ENCODE peak calls at places on chromosomes 11 and 22, in five cellular contexts. Z, X, F, E and W are unnamed samples.

GRCh38 chr11:50178732-50179131 is 146.1 kb downstream of the OR4C45 start:
- ATAC-seq in F (no peak), X (no peak), E (no peak), Z (no peak), W (no peak)

GRCh38 chr11:110431212-110432073 is 1.7 kb downstream of the FDX1 start:
- ATAC-seq in E (no peak), X (no peak), Z (no peak), F (no peak), W (no peak)

GRCh38 chr11:117792241-117792640 is 4.8 kb downstream of the DSCAML1 start:
- ATAC-seq in F (no peak), X (no peak), E (no peak), Z (no peak), W (no peak)

GRCh38 chr11:60912223-60912850 is 1.6 kb upstream of the TMEM109 start:
- ATAC-seq in E (no peak), X (no peak), Z (no peak), F (no peak), W (no peak)

GRCh38 chr11:128716661-128717210 is 22.9 kb downstream of the FLI1 start:
- ATAC-seq in E (peak), Z (peak), F (no peak), X (peak), W (peak)

GRCh38 chr11:94866231-94866827 is 98.2 kb downstream of the AMOTL1 start:
- ATAC-seq in E (no peak), F (no peak), X (no peak), Z (no peak), W (no peak)

GRCh38 chr11:16896716-16897115 is 117.5 kb downstream of the PLEKHA7 start:
- ATAC-seq in F (no peak), E (peak), Z (no peak), X (no peak), W (no peak)

GRCh38 chr22:45268167-45268957 is 16.4 kb upstream of the UPK3A start:
- ATAC-seq in Z (peak), X (peak), F (peak), E (peak), W (no peak)

GRCh38 chr11:33942954-33943353 is 51.1 kb upstream of the LMO2 start:
- ATAC-seq in E (peak), Z (no peak), X (peak), F (no peak), W (peak)

GRCh38 chr22:23192133-23192532 is 11.8 kb downstream of the BCR start:
- ATAC-seq in F (no peak), Z (no peak), X (no peak), E (peak), W (no peak)

GRCh38 chr11:35146074-35146521 is 7.1 kb downstream of the CD44 start:
- ATAC-seq in E (no peak), Z (no peak), F (no peak), X (no peak), W (no peak)

GRCh38 chr11:119691020-119691666 is 37.9 kb downstream of the NECTIN1 start:
- ATAC-seq in Z (no peak), F (peak), X (no peak), E (no peak), W (no peak)

GRCh38 chr22:20032407-20032991 is 11.6 kb downstream of the TANGO2 start:
- ATAC-seq in F (no peak), X (peak), Z (no peak), E (peak), W (no peak)

GRCh38 chr11:104897891-104898684 is at the start of gene CASP12:
- ATAC-seq in E (no peak), X (peak), Z (no peak), F (no peak), W (peak)

GRCh38 chr11:64088159-64089026 is 52.7 kb downstream of the FLRT1 start:
- ATAC-seq in F (peak), E (no peak), Z (peak), X (no peak), W (no peak)

GRCh38 chr11:119318240-119319135 is 1.6 kb upstream of the MCAM start:
- ATAC-seq in E (no peak), X (no peak), Z (peak), F (peak), W (peak)

GRCh38 chr22:31083923-31084810 is 3.0 kb downstream of the SMTN start:
- ATAC-seq in E (no peak), F (no peak), Z (peak), X (no peak), W (no peak)

GRCh38 chr22:46726066-46726985 is 11.7 kb downstream of the CERK start:
- ATAC-seq in E (peak), Z (peak), X (no peak), F (no peak), W (no peak)

GRCh38 chr11:123431619-123432018 is 1.6 kb downstream of the GRAMD1B start:
- ATAC-seq in E (no peak), Z (no peak), X (no peak), F (no peak), W (no peak)

GRCh38 chr11:5197538-5197937 is 2.9 kb downstream of the OR51V1 start:
- ATAC-seq in F (no peak), X (no peak), E (no peak), Z (no peak), W (no peak)

GRCh38 chr11:130705670-130706421 is 210.4 kb downstream of the SNX19 start:
- ATAC-seq in F (no peak), E (no peak), X (no peak), Z (no peak), W (no peak)

GRCh38 chr11:85809881-85810280 is 1.1 kb downstream of the SYTL2 start:
- ATAC-seq in F (peak), Z (peak), X (peak), E (no peak), W (no peak)

GRCh38 chr11:38791346-38791961 is 2193.4 kb upstream of the RAG2 start:
- ATAC-seq in Z (peak), F (peak), X (no peak), E (no peak), W (no peak)

GRCh38 chr11:86558219-86558618 is 114.2 kb downstream of the ME3 start:
- ATAC-seq in F (no peak), E (peak), X (peak), Z (no peak), W (peak)

GRCh38 chr11:75270896-75271415 is 30.4 kb downstream of the TPBGL start:
- ATAC-seq in E (no peak), X (no peak), F (no peak), Z (no peak), W (no peak)

GRCh38 chr22:44309137-44309536 is 3.6 kb downstream of the SHISAL1 start:
- ATAC-seq in Z (peak), F (no peak), E (no peak), X (peak), W (peak)

GRCh38 chr11:79485694-79486093 is 44.9 kb upstream of the TENM4 start:
- ATAC-seq in F (no peak), X (no peak), E (no peak), Z (no peak), W (no peak)

GRCh38 chr11:130879836-130880235 is 36.4 kb downstream of the SNX19 start:
- ATAC-seq in X (no peak), Z (no peak), E (no peak), F (no peak), W (no peak)

GRCh38 chr22:22403771-22404170 is 104.8 kb downstream of the ZNF280B start:
- ATAC-seq in X (no peak), F (peak), E (no peak), Z (peak), W (no peak)

GRCh38 chr11:104337273-104337672 is 173.3 kb upstream of the PDGFD start:
- ATAC-seq in X (no peak), E (no peak), Z (no peak), F (no peak), W (no peak)

GRCh38 chr11:87290304-87290922 is 252.7 kb downstream of the TMEM135 start:
- ATAC-seq in F (no peak), Z (peak), E (no peak), X (peak), W (no peak)

GRCh38 chr22:32951807-32952153 is 106.4 kb downstream of the SYN3 start:
- ATAC-seq in E (peak), F (no peak), X (no peak), Z (no peak), W (no peak)

GRCh38 chr11:126113515-126113957 is 50.9 kb upstream of the CDON start:
- ATAC-seq in Z (peak), E (peak), F (peak), X (peak), W (peak)

GRCh38 chr22:29632672-29633071 is 29.2 kb downstream of the NF2 start:
- ATAC-seq in Z (no peak), X (no peak), E (no peak), F (no peak), W (no peak)

GRCh38 chr22:17343766-17344165 is 25.5 kb upstream of the CECR2 start:
- ATAC-seq in F (no peak), Z (no peak), E (no peak), X (no peak), W (no peak)

GRCh38 chr22:40491990-40492631 is 121.7 kb downstream of the SGSM3 start:
- ATAC-seq in Z (peak), E (peak), X (peak), F (no peak), W (peak)

GRCh38 chr11:72683782-72684200 is 9.6 kb upstream of the PDE2A start:
- ATAC-seq in E (peak), F (peak), X (peak), Z (peak), W (peak)

GRCh38 chr22:44032126-44032730 is 8.1 kb downstream of the PARVB start:
- ATAC-seq in X (no peak), F (no peak), Z (no peak), E (no peak), W (no peak)

GRCh38 chr22:19488285-19488684 is 8.6 kb downstream of the CDC45 start:
- ATAC-seq in X (no peak), F (no peak), Z (no peak), E (no peak), W (no peak)

GRCh38 chr11:95849087-95849825 is 59.0 kb downstream of the CEP57 start:
- ATAC-seq in Z (peak), E (peak), X (peak), F (peak), W (peak)

GRCh38 chr22:43008509-43008908 is 6.4 kb downstream of the PACSIN2 start:
- ATAC-seq in X (peak), F (no peak), E (no peak), Z (no peak), W (peak)
- H3K4me3 ChIP-seq in X (no peak), F (no peak), E (no peak), Z (no peak), W (no peak)

GRCh38 chr11:55172734-55173415 is 89.1 kb upstream of the TRIM48 start:
- ATAC-seq in F (no peak), Z (no peak), X (no peak), E (no peak), W (no peak)
- H3K4me3 ChIP-seq in F (no peak), Z (no peak), X (no peak), E (no peak), W (no peak)

DNA sequence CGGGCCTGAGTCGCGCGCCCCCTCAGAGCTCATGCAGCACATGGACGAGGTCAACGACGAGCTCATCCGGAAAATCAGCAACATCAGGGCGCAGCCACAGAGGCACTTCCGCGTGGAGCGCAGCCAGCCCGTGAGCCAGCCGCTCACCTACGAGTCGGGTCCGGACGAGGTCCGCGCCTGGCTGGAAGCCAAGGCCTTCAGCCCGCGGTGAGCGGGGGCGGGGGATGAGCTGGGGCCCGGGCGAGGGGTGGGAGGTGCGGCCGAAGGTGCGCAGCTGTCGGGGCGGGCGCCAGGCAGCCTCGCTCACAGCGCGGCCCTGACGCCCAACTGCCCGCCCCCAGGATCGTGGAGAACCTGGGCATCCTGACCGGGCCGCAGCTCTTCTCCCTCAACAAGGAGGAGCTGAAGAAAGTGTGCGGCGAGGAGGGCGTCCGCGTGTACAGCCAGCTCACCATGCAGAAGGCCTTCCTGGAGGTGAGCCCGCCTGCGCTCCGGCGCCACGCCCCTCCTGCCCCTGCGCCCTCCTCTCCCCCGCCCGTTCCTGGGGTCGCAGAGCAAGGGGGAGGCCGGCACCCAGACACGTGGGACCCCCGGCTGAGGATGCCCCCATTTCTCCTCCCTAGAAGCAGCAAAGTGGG is 20.4 kb downstream of the EPS8L2 start:
- ATAC-seq in X (no peak), F (no peak), E (no peak), Z (peak), W (no peak)
- H3K4me3 ChIP-seq in X (peak), F (no peak), E (peak), Z (no peak), W (no peak)

GRCh38 chr11:2143652-2144548 is 4.7 kb upstream of the IGF2 start:
- ATAC-seq in F (no peak), E (no peak), X (no peak), Z (no peak), W (no peak)
- H3K4me3 ChIP-seq in F (peak), E (peak), X (no peak), Z (peak), W (no peak)

GRCh38 chr11:83425137-83425466 is 138.9 kb upstream of the CCDC90B start:
- ATAC-seq in E (no peak), X (no peak), F (no peak), Z (no peak), W (no peak)
- H3K4me3 ChIP-seq in E (no peak), X (no peak), F (no peak), Z (no peak), W (no peak)

GRCh38 chr11:6497069-6497839 is at the start of gene DNHD1:
- ATAC-seq in E (peak), X (peak), Z (peak), F (no peak), W (peak)
- H3K4me3 ChIP-seq in E (no peak), X (no peak), Z (no peak), F (no peak), W (peak)

DNA sequence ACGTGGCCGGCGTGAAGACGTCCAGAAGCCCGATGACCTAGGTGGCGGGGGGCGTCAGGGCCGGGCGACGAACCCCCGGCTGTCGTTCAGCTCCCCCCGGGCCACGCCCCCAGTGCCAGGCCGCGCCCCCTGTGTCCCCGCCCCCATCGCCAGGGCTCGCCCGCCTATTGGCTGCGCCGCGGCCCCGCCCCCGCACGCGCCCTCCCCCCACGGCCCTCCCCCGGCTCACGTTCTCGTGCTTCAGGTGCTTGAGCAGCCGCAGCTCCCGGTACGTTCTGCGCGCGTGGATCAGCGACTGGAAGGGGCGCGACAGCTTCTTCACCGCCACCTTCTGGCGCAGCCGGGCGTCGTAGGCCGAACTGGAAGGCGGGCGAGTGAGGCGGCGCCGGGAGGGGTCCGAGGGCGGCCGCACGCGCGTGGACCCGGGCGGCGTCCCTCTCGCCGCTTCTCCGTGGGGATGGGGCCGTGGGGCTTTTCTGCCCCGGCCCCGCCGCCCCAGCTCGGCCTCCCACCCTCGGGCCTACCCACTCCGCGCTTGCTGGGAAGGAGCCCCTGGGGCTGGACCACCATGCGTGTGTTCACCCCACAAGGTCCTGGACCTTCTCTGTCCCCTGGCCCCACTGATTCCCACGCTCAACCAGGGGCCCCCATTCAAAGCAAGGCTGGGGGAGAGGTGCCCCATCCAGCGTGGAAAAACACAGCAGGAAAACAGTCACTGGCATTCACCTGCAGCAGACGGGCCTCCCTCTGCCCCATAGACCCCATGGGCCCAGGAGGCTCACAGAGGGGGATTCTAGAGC is 2.4 kb downstream of the MAPK11 start:
- ATAC-seq in X (peak), E (peak), F (no peak), Z (no peak), W (peak)
- H3K4me3 ChIP-seq in X (no peak), E (peak), F (no peak), Z (no peak), W (peak)

GRCh38 chr11:59545179-59546020 is 34.1 kb downstream of the OR4D9 start:
- ATAC-seq in X (no peak), E (no peak), F (no peak), Z (peak), W (no peak)
- H3K4me3 ChIP-seq in X (no peak), E (no peak), F (no peak), Z (peak), W (no peak)

GRCh38 chr11:78082146-78082545 is 2.5 kb upstream of the NDUFC2 start:
- ATAC-seq in E (no peak), X (no peak), Z (no peak), F (no peak), W (no peak)

GRCh38 chr11:78079232-78080083 is at the start of gene NDUFC2:
- ATAC-seq in X (peak), E (peak), F (peak), Z (peak), W (peak)

GRCh38 chr11:78080084-78080817 is 589 bp upstream of the NDUFC2 start:
- ATAC-seq in E (no peak), F (no peak), X (peak), Z (no peak), W (peak)

GRCh38 chr11:78081583-78081982 is 1.9 kb upstream of the NDUFC2 start:
- ATAC-seq in E (no peak), Z (no peak), X (no peak), F (no peak), W (no peak)

GRCh38 chr11:78080818-78081495 is 1.3 kb upstream of the NDUFC2 start:
- ATAC-seq in F (no peak), X (no peak), Z (no peak), E (no peak), W (no peak)
- H3K4me3 ChIP-seq in F (no peak), X (no peak), Z (peak), E (no peak), W (no peak)

GRCh38 chr11:93329936-93330445 is 551 bp upstream of the DEUP1 start:
- ATAC-seq in X (no peak), E (no peak), F (no peak), Z (peak), W (peak)
- H3K4me3 ChIP-seq in X (no peak), E (peak), F (no peak), Z (peak), W (peak)